ENCODE peak calls at places on chromosomes 12 and 14, in five cellular contexts. S is GM13977, X is dorsolateral prefrontal cortex, G is CD14-positive monocyte, R is heart right ventricle. I is an unnamed sample.

GRCh38 chr12:15534322-15534721 is 212.0 kb downstream of the PTPRO start:
- DNase-seq in R (no peak), S (peak), G (no peak), X (no peak), I (peak)

GRCh38 chr14:73943083-73943482 is 6.8 kb downstream of the FAM161B start:
- DNase-seq in X (no peak), R (no peak), G (peak), S (no peak), I (no peak)

GRCh38 chr12:120013659-120014380 is 24.8 kb downstream of the BICDL1 start:
- DNase-seq in S (peak), X (no peak), G (no peak), R (no peak), I (peak)

GRCh38 chr12:89461649-89462612 is 62.7 kb downstream of the GALNT4 start:
- DNase-seq in G (no peak), S (peak), X (no peak), R (no peak), I (no peak)

GRCh38 chr14:22052795-22053194 is 379.2 kb upstream of the OR4E1 start:
- DNase-seq in R (no peak), X (no peak), S (no peak), G (no peak), I (peak)

GRCh38 chr12:49092086-49092815 is 2.4 kb downstream of the DHH start:
- DNase-seq in X (peak), S (peak), R (peak), G (no peak), I (peak)

GRCh38 chr12:7441216-7441615 is 2.7 kb downstream of the CD163L1 start:
- DNase-seq in G (no peak), X (no peak), R (no peak), S (no peak), I (no peak)

GRCh38 chr12:132357623-132358186 is 28.3 kb upstream of the GALNT9 start:
- DNase-seq in X (peak), G (no peak), S (no peak), R (no peak), I (no peak)

GRCh38 chr12:127284870-127285431 is 982.0 kb upstream of the TMEM132C start:
- DNase-seq in S (no peak), G (no peak), R (no peak), X (no peak), I (no peak)

GRCh38 chr12:81401241-81401640 is 323.4 kb downstream of the ACSS3 start:
- DNase-seq in G (no peak), R (no peak), X (no peak), S (no peak), I (no peak)

GRCh38 chr12:75938189-75938588 is 93.4 kb downstream of the PHLDA1 start:
- DNase-seq in X (no peak), R (no peak), G (no peak), S (no peak), I (no peak)

GRCh38 chr12:116880817-116881324 is 370 bp downstream of the HRK start:
- DNase-seq in G (no peak), R (peak), S (peak), X (peak), I (peak)

GRCh38 chr12:88419794-88420193 is 160.5 kb downstream of the KITLG start:
- DNase-seq in R (no peak), S (no peak), X (no peak), G (no peak), I (no peak)

GRCh38 chr12:91913651-91914050 is 232.0 kb downstream of the BTG1 start:
- DNase-seq in X (no peak), R (no peak), S (no peak), G (no peak), I (no peak)

GRCh38 chr14:82431031-82431430 is 897.4 kb upstream of the SEL1L start:
- DNase-seq in X (no peak), G (no peak), S (no peak), R (no peak), I (no peak)

GRCh38 chr12:3715999-3716398 is 36.9 kb downstream of the CRACR2A start:
- DNase-seq in G (no peak), X (no peak), S (no peak), R (no peak), I (no peak)

GRCh38 chr12:41264281-41264680 is 76.2 kb downstream of the PDZRN4 start:
- DNase-seq in X (no peak), R (no peak), S (peak), G (no peak), I (no peak)

GRCh38 chr12:53751336-53752191 is at the start of gene CISTR:
- DNase-seq in R (peak), G (no peak), S (peak), X (no peak), I (peak)

GRCh38 chr12:51262758-51263177 is 7.4 kb downstream of the SMAGP start:
- DNase-seq in X (no peak), G (no peak), R (no peak), S (no peak), I (peak)
- TF ChIP-seq CTCF in X (no peak), G (peak), R (peak), S (peak), I (no peak)

GRCh38 chr12:124057691-124058090 is 84.7 kb downstream of the ZNF664 start:
- DNase-seq in R (no peak), X (no peak), G (no peak), S (no peak), I (no peak)
- TF ChIP-seq CTCF in R (no peak), X (no peak), G (no peak), S (no peak), I (no peak)

GRCh38 chr12:102939670-102940222 is 17.7 kb upstream of the ASCL1 start:
- DNase-seq in S (no peak), G (no peak), X (no peak), R (no peak), I (no peak)
- TF ChIP-seq CTCF in S (peak), G (no peak), X (no peak), R (no peak), I (no peak)

DNA sequence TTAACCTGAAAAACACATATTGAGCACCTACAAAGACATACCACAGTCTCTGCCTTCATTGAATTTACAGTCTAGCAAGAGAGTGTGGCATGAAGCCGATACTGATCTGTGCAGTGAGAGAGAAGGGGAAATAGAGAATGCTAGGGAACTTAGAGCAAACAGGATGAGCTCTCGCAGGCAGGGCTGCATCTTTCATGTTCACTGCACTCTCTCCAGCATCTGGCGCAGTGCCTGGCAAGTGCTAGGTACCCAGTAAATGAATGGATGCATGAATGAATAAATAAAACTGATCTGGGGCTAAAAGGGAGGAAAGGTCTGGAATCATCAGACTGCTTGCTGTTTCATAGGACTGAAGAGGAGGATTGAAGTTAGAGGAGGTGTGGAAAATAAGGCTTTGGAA is 256.5 kb upstream of the NPAS3 start:
- DNase-seq in R (no peak), X (no peak), G (no peak), S (no peak), I (no peak)
- TF ChIP-seq CTCF in R (no peak), X (no peak), G (no peak), S (no peak), I (no peak)

DNA sequence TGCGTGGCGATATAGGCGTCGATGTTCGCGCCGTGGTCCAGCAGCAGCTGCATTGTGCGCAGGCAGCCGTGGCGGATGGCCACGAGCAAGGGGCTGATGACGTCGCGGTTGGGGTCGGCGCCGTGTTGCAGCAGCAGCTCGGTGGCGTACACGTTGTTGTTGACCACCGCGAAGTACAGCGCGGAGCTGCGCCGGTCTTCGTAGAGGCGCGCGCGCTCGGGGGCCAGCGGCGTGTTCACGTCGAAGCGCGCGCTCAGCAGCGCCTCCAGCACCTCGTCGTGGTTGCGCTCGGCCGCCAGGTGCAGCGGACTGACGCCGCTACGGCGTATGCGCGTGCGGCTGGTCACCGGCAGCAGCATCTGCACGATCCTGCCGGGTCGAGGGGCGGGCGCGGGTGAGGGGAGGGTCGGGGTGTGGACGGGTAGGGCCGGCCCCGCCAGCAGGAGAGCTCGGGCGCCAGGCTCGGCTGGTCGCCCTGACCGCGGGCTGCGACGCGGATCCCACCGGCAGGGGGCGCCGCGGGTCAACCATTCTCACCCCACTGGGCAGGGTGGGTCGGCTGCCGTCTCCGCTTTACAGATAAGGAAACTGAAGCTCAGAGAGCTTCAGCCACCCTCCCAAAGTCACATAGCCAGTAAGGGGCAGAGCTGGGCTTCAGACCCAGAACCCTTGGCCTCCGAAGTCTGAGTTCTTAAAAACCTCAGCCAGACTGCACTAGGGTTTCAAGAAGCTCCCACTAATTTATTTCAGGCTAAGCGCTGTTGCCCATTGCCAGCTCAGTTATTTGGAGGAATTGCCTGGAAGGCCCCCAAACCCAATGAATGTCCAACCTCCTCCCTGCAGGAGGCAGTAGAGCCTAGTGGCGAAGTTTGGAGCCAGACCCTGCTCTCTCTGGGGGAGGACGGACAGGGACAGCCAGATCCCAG is 12.4 kb downstream of the FAM181A start:
- DNase-seq in G (peak), X (peak), S (peak), R (peak), I (peak)
- TF ChIP-seq CTCF in G (peak), X (peak), S (peak), R (peak), I (peak)

I was measured in activated CD8-positive, alpha-beta T cell treated with anti-CD3 and anti-CD28 coated beads for 36 hours.